ENCODE peak calls at places on chromosomes 1 and 21, in five cellular contexts. Z is effector memory CD4-positive, alpha-beta T cell; I is pancreas; W is CD4-positive, alpha-beta memory T cell; T is heart left ventricle. U is an unnamed sample. For H3K27me3, the result is how much of the 10 kb centered on the place peaks cover.

GRCh38 chr1:233085566-233085965 is 135.2 kb downstream of the NTPCR start:
- DNase-seq in T (no peak), Z (no peak), W (no peak), I (no peak), U (no peak)

GRCh38 chr21:38809170-38809878 is 3.6 kb downstream of the ETS2 start:
- DNase-seq in T (no peak), I (no peak), Z (no peak), W (no peak), U (no peak)

GRCh38 chr1:14067686-14068085 is 367.7 kb downstream of the PRDM2 start:
- DNase-seq in T (no peak), Z (no peak), I (no peak), W (no peak), U (no peak)

GRCh38 chr1:236497908-236498307 is 25.9 kb upstream of the LGALS8 start:
- DNase-seq in I (no peak), W (no peak), T (no peak), Z (no peak), U (no peak)

GRCh38 chr21:33731447-33731846 is 89.1 kb downstream of the ITSN1 start:
- DNase-seq in Z (no peak), W (no peak), T (no peak), I (no peak), U (no peak)

GRCh38 chr1:108878678-108879077 is 1.9 kb downstream of the GPSM2 start:
- DNase-seq in I (no peak), T (no peak), Z (no peak), W (no peak), U (no peak)

GRCh38 chr1:191152776-191153175 is 675.1 kb upstream of the BRINP3 start:
- DNase-seq in T (no peak), Z (no peak), I (no peak), W (no peak), U (no peak)

GRCh38 chr1:31423418-31423947 is 10.5 kb downstream of the SERINC2 start:
- DNase-seq in Z (no peak), I (peak), W (no peak), T (no peak), U (no peak)

GRCh38 chr1:231629132-231629531 is 2.5 kb downstream of the DISC1 start:
- DNase-seq in Z (no peak), I (no peak), T (peak), W (peak), U (peak)

GRCh38 chr1:201329286-201329685 is 46.0 kb downstream of the PKP1 start:
- DNase-seq in T (peak), W (no peak), I (peak), Z (no peak), U (peak)

GRCh38 chr1:227729881-227730629 is 5.0 kb downstream of the JMJD4 start:
- DNase-seq in T (no peak), W (no peak), I (no peak), Z (no peak), U (peak)

GRCh38 chr1:167173516-167174184 is 47.0 kb upstream of the POU2F1 start:
- DNase-seq in T (no peak), I (no peak), W (no peak), Z (no peak), U (peak)

GRCh38 chr1:156898151-156898550 is 4.6 kb downstream of the PEAR1 start:
- DNase-seq in I (no peak), T (peak), W (no peak), Z (no peak), U (peak)

GRCh38 chr1:166948856-166949350 is 26.4 kb downstream of the ILDR2 start:
- DNase-seq in T (no peak), I (no peak), Z (no peak), W (no peak), U (no peak)

GRCh38 chr1:16167331-16168143 is 11.7 kb upstream of the EPHA2 start:
- DNase-seq in T (no peak), Z (peak), W (peak), I (peak), U (no peak)

GRCh38 chr1:12047120-12047876 is 15.8 kb upstream of the TNFRSF8 start:
- DNase-seq in W (peak), Z (no peak), T (no peak), I (no peak), U (peak)

GRCh38 chr21:46503922-46504539 is 45.3 kb downstream of the DIP2A start:
- DNase-seq in W (no peak), Z (no peak), I (no peak), T (no peak), U (no peak)

GRCh38 chr1:112312315-112312714 is 83.7 kb upstream of the CTTNBP2NL start:
- DNase-seq in I (no peak), Z (no peak), W (no peak), T (no peak), U (no peak)

GRCh38 chr1:229130028-229130668 is 140.8 kb upstream of the RAB4A start:
- DNase-seq in W (no peak), Z (no peak), T (no peak), I (no peak), U (no peak)

GRCh38 chr1:200979574-200980451 is 43.7 kb downstream of the KIF21B start:
- DNase-seq in I (no peak), W (peak), T (no peak), Z (peak), U (peak)

GRCh38 chr1:58783090-58783992 is 506 bp downstream of the JUN start:
- DNase-seq in Z (peak), T (peak), I (peak), W (peak), U (peak)

GRCh38 chr1:245772325-245772724 is 617.5 kb downstream of the KIF26B start:
- DNase-seq in T (no peak), Z (no peak), W (no peak), I (no peak), U (no peak)

GRCh38 chr21:24045775-24046215 is 1561.5 kb downstream of the MRPL39 start:
- DNase-seq in T (peak), Z (no peak), W (no peak), I (peak), U (peak)

GRCh38 chr1:164725401-164725800 is 166.4 kb downstream of the PBX1 start:
- DNase-seq in T (no peak), I (no peak), W (no peak), Z (no peak), U (no peak)

GRCh38 chr1:24112381-24113169 is 640 bp upstream of the MYOM3 start:
- DNase-seq in T (peak), I (peak), W (peak), Z (peak), U (peak)

GRCh38 chr1:231592809-231593208 is 33.8 kb upstream of the DISC1 start:
- DNase-seq in I (no peak), T (no peak), W (no peak), Z (no peak), U (no peak)

GRCh38 chr21:15054089-15054488 is 10.7 kb downstream of the NRIP1 start:
- DNase-seq in I (no peak), Z (no peak), T (peak), W (no peak), U (no peak)

GRCh38 chr1:231037585-231038517 is 2.2 kb downstream of the FAM89A start:
- DNase-seq in T (no peak), Z (no peak), W (no peak), I (no peak), U (peak)

GRCh38 chr1:59142663-59143487 is 154.0 kb upstream of the FGGY start:
- DNase-seq in I (no peak), Z (no peak), W (no peak), T (peak), U (peak)

GRCh38 chr1:69737527-69738176 is 169.9 kb downstream of the LRRC7 start:
- DNase-seq in Z (no peak), I (no peak), T (no peak), W (no peak), U (peak)

GRCh38 chr1:31382379-31382989 is 9.6 kb upstream of the FABP3 start:
- DNase-seq in Z (no peak), T (peak), W (no peak), I (no peak), U (no peak)

GRCh38 chr1:247118946-247119446 is 14.8 kb upstream of the ZNF669 start:
- DNase-seq in T (no peak), Z (peak), W (peak), I (peak), U (no peak)

GRCh38 chr1:187877220-187877619 is 1048.5 kb downstream of the PLA2G4A start:
- DNase-seq in Z (no peak), T (no peak), W (no peak), I (no peak), U (no peak)

GRCh38 chr1:202101182-202101581 is 21.5 kb upstream of the GPR37L1 start:
- DNase-seq in Z (no peak), I (no peak), W (no peak), T (no peak), U (no peak)

GRCh38 chr1:78716186-78716585 is 66.6 kb downstream of the IFI44 start:
- DNase-seq in T (no peak), W (no peak), Z (no peak), I (no peak), U (peak)

GRCh38 chr1:231584117-231584516 is 42.5 kb upstream of the DISC1 start:
- DNase-seq in Z (no peak), T (no peak), I (no peak), W (no peak), U (peak)

GRCh38 chr1:43776043-43776761 is 68.9 kb downstream of the ST3GAL3 start:
- DNase-seq in Z (no peak), I (no peak), T (no peak), W (no peak), U (peak)

GRCh38 chr1:27882543-27882903 is 10.2 kb downstream of the THEMIS2 start:
- DNase-seq in T (no peak), W (no peak), I (no peak), Z (no peak), U (no peak)

GRCh38 chr1:27885620-27886352 is 13.4 kb downstream of the THEMIS2 start:
- DNase-seq in T (no peak), W (no peak), Z (no peak), I (no peak), U (no peak)

GRCh38 chr1:27885114-27885528 is 12.8 kb downstream of the THEMIS2 start:
- DNase-seq in Z (no peak), W (no peak), I (peak), T (no peak), U (no peak)

GRCh38 chr1:27883536-27884181 is 11.3 kb downstream of the THEMIS2 start:
- DNase-seq in Z (no peak), I (peak), T (no peak), W (no peak), U (no peak)

DNA sequence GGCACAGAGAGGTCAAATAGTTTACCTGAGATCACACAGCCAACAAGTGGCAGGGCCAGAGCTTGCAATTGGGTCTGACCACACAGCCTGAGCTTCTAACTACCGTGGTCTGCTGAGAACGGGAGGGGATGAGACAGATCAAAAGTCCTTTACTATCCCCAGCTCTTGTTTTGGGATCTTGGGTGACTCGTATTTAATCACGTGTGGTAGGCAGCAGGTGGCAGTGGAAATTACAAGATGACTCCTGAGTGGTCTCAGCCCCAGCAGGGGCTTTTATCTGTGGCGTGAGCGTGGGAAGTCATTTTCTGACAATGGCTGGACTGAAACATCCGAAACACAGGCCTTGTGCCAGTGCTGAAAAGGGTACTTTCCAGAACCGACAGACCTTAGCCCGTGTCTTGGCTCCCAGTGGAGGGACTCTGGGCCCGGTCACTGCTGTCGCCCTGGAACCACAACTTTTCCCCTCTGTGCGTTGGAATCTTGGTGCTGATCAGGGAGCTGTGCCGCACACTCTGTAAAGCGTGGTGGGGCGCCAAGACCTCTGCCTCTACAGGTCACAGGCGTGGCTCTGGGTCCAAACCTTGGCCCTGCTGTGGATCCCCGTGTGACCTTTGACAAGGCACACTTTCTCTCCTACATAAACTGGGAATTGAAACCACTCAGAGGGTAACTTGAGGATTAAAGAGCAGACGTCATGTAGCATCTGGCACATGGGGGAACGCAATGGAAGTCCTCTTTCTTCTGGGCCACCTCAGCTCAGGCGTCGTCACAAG is 12.0 kb downstream of the THEMIS2 start:
- DNase-seq in T (no peak), W (no peak), Z (no peak), I (peak), U (no peak)
- H3K27ac ChIP-seq in T (peak), W (no peak), Z (peak), I (no peak), U (no peak)

DNA sequence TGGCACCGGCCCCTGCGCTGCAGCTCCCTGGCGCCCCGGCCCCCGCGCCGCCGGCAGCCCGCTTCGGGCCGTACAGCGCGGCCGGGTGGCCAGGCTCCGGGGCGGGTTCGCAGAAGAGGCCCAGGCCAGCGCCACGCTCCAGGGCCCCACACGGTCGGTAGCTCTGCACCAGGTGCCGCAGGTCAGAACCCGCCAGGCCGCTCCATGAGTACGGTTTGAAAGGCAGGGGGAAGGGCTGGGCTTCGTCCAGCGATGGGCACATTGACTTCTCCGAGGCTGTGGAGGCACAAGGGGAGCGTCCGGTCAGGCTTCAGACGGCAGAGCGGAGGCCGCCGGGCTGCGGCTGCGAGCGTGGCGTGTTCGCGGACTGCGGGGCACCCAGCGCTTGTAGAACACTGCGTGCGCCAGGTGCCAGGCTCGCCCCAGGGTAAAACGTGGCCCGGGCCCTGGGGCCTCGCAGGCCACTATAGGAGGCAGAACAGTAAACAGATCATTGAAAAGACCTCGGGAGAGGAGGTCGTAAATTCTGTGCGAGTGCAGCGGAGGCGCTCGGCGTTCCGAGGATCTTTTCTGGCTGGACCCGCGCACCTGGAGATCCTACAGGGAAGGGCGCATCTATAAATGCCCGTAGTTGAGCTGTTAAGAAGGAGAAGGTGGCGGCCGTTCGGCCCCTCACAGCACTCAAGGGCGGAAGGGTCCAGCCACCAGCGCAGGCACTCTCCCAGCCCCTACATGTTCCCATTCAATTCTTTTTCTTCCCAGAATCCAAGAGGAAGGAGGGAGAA is 5.7 kb downstream of the GFI1 start:
- DNase-seq in T (no peak), I (peak), Z (no peak), W (no peak), U (no peak)
- H3K27me3 ChIP-seq in T (half or more), I (under half), Z (under half), W (under half), U (half or more)

DNA sequence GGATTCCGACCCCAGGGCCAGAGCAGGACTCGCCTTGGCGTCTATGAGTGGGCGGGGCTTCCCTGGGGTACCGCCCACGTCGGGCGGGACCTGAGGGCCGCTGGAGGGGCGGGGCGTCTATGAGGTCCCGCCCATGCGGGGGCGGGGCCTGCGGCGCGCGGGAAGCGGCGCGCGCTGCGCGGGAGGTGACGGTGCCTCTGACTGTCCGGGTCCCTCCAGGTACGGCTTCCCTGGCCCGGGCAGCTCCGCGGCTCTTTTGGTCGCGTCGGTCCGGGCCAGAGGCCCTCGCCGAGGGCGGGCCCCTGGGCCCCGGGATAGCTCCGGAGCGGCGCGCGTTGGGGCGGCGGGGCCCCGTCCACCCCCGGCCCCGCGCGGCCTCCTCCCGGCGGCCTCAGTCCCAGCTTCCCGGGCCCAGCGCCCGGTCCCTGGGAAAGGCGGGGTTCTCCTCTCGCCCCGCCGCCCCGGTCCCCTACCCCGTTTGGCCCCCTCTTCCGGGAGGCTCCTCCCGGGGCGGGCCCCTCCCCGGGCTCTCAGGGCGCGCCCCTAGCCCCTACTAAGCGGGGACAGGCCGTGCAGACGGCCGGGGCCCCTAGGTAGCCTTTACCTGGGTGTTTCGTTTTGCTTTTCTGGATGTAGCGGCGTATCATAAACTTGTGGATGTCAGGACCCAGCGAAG is at the start of gene CHAF1B:
- DNase-seq in T (peak), Z (peak), I (peak), W (peak), U (peak)
- H3K27ac ChIP-seq in T (no peak), Z (peak), I (peak), W (peak), U (no peak)

GRCh38 chr21:44697811-44698734 is 1.1 kb downstream of the KRTAP10-12 start:
- DNase-seq in Z (no peak), T (no peak), I (no peak), W (no peak), U (no peak)
- H3K27me3 ChIP-seq in Z (under half), T (half or more), I (under half), W (under half), U (half or more)

GRCh38 chr1:218475699-218476098 is 130.6 kb downstream of the TGFB2 start:
- DNase-seq in Z (no peak), T (no peak), I (no peak), W (no peak), U (no peak)

GRCh38 chr1:218474089-218474488 is 129.0 kb downstream of the TGFB2 start:
- DNase-seq in I (no peak), T (no peak), Z (no peak), W (no peak), U (no peak)

GRCh38 chr1:218475275-218475674 is 130.1 kb downstream of the TGFB2 start:
- DNase-seq in T (no peak), W (no peak), I (no peak), Z (no peak), U (no peak)

GRCh38 chr1:218478336-218478735 is 133.2 kb downstream of the TGFB2 start:
- DNase-seq in I (no peak), W (no peak), Z (no peak), T (no peak), U (no peak)

GRCh38 chr1:218476385-218476784 is 131.2 kb downstream of the TGFB2 start:
- DNase-seq in W (no peak), T (no peak), I (no peak), Z (no peak), U (peak)
- H3K27ac ChIP-seq in W (no peak), T (peak), I (no peak), Z (no peak), U (peak)

U was measured in brain microvascular endothelial cell.